ENCODE peak calls at places on chromosomes 12 and 14, in four cellular contexts. Z is AG08395; W is activated naive CD4-positive, alpha-beta T cell; H is omental fat pad. M is an unnamed sample.

GRCh38 chr12:79422060-79422812 is 268.5 kb downstream of the PAWR start:
- DNase-seq in H (no peak), Z (no peak), W (no peak), M (no peak)

GRCh38 chr14:32366256-32366655 is 37.2 kb downstream of the AKAP6 start:
- DNase-seq in W (no peak), Z (peak), H (no peak), M (no peak)

GRCh38 chr14:91058017-91058675 is 2.3 kb downstream of the RPS6KA5 start:
- DNase-seq in Z (no peak), H (no peak), W (no peak), M (no peak)

GRCh38 chr14:50865677-50866076 is 6.2 kb upstream of the ABHD12B start:
- DNase-seq in H (no peak), Z (no peak), W (no peak), M (no peak)

GRCh38 chr12:77054856-77055255 is 10.5 kb downstream of the E2F7 start:
- DNase-seq in W (no peak), Z (no peak), H (no peak), M (no peak)

GRCh38 chr12:65302891-65303290 is 24.4 kb downstream of the MSRB3 start:
- DNase-seq in H (no peak), Z (no peak), W (no peak), M (no peak)

GRCh38 chr14:21825147-21825743 is 151.6 kb upstream of the OR4E1 start:
- DNase-seq in W (peak), Z (no peak), H (no peak), M (peak)

GRCh38 chr12:108302471-108303311 is 36.4 kb downstream of the CMKLR1 start:
- DNase-seq in H (no peak), Z (peak), W (no peak), M (peak)

GRCh38 chr12:7344831-7345230 is 41.0 kb downstream of the ACSM4 start:
- DNase-seq in Z (no peak), H (no peak), W (no peak), M (no peak)

GRCh38 chr12:115953031-115953430 is 324.5 kb downstream of the MED13L start:
- DNase-seq in W (no peak), Z (no peak), H (no peak), M (no peak)

M was measured in A549.